ENCODE peak calls at places on chromosomes 1 and 21, in eight cellular contexts. N, D, H, G, X, C, E and K are unnamed samples.

GRCh38 chr1:45493116-45493697 is 2.2 kb upstream of the TESK2 start:
- DNase-seq in G (peak; percentile 63), C (peak; percentile 34), N (peak; percentile 75), H (peak; percentile 32), X (peak; percentile 62), E (no peak), D (peak; percentile 59), K (peak; percentile 16)

GRCh38 chr1:229199261-229199850 is 71.6 kb upstream of the RAB4A start:
- DNase-seq in C (no peak), E (no peak), H (no peak), X (no peak), N (no peak), D (no peak), G (no peak), K (no peak)

GRCh38 chr1:229972600-229973296 is 94.3 kb upstream of the GALNT2 start:
- DNase-seq in C (no peak), E (no peak), H (no peak), D (peak; percentile 51), X (no peak), G (no peak), N (peak; percentile 8), K (no peak)

GRCh38 chr1:168774241-168774640 is 45.2 kb upstream of the DPT start:
- DNase-seq in N (no peak), H (no peak), E (no peak), D (no peak), X (no peak), G (no peak), C (no peak), K (no peak)

GRCh38 chr1:99527078-99527477 is 118.8 kb upstream of the PALMD start:
- DNase-seq in X (no peak), H (no peak), D (peak; percentile 34), E (no peak), N (peak; percentile 8), C (no peak), G (no peak), K (no peak)

GRCh38 chr1:62826892-62827291 is 43.0 kb downstream of the ATG4C start:
- DNase-seq in N (no peak), D (no peak), E (no peak), H (no peak), C (no peak), X (no peak), G (no peak), K (no peak)

GRCh38 chr1:6141601-6142000 is 38.5 kb downstream of the CHD5 start:
- DNase-seq in D (no peak), C (no peak), X (no peak), N (no peak), E (no peak), G (peak; percentile 43), H (no peak), K (no peak)

GRCh38 chr1:115761601-115762302 is 6.8 kb downstream of the CASQ2 start:
- DNase-seq in G (no peak), C (no peak), X (no peak), D (no peak), E (no peak), N (no peak), H (no peak), K (no peak)

GRCh38 chr1:67060811-67061218 is 6.9 kb upstream of the SLC35D1 start:
- DNase-seq in N (no peak), E (no peak), C (no peak), G (no peak), D (no peak), H (no peak), X (no peak), K (no peak)

GRCh38 chr1:10019561-10019960 is 13.2 kb upstream of the UBE4B start:
- DNase-seq in N (no peak), X (no peak), G (no peak), D (no peak), C (no peak), E (no peak), H (no peak), K (no peak)

GRCh38 chr1:226748306-226748705 is 9.2 kb upstream of the ITPKB start:
- DNase-seq in N (no peak), E (no peak), X (no peak), G (no peak), C (no peak), D (no peak), H (no peak), K (no peak)

GRCh38 chr1:203263496-203263895 is 34.0 kb upstream of the CHIT1 start:
- DNase-seq in H (no peak), N (no peak), C (no peak), E (no peak), X (no peak), D (no peak), G (no peak), K (no peak)

GRCh38 chr1:30405631-30406212 is 317.7 kb downstream of the MATN1 start:
- DNase-seq in G (no peak), N (no peak), D (no peak), X (no peak), E (no peak), H (no peak), C (no peak), K (no peak)

GRCh38 chr1:58909162-58909560 is 125.3 kb upstream of the JUN start:
- DNase-seq in D (no peak), C (no peak), E (no peak), H (no peak), X (no peak), N (no peak), G (no peak), K (no peak)

GRCh38 chr21:19031956-19032355 is 628.4 kb upstream of the TMPRSS15 start:
- DNase-seq in H (no peak), C (no peak), N (no peak), E (no peak), G (no peak), D (no peak), X (no peak), K (no peak)

GRCh38 chr1:153422450-153423068 is 6.2 kb downstream of the S100A7A start:
- DNase-seq in C (no peak), H (peak; percentile 70), N (no peak), E (peak; percentile 86), X (peak; percentile 74), G (peak; percentile 6), D (no peak), K (peak; percentile 27)

GRCh38 chr1:53766766-53767409 is 27.9 kb upstream of the GLIS1 start:
- DNase-seq in C (no peak), E (no peak), H (no peak), D (no peak), G (no peak), N (no peak), X (no peak), K (no peak)

GRCh38 chr1:6033986-6034749 is 11.5 kb upstream of the KCNAB2 start:
- DNase-seq in N (peak; percentile 91), C (no peak), X (peak; percentile 45), E (no peak), H (no peak), G (peak; percentile 84), D (peak; percentile 75), K (no peak)

GRCh38 chr1:46510998-46511365 is 21.3 kb downstream of the DMBX1 start:
- DNase-seq in G (no peak), H (no peak), X (no peak), E (no peak), D (no peak), N (no peak), C (no peak), K (no peak)

GRCh38 chr21:22965455-22966125 is 1967.4 kb downstream of the NCAM2 start:
- DNase-seq in N (no peak), D (no peak), G (no peak), C (no peak), H (no peak), E (no peak), X (no peak), K (no peak)

GRCh38 chr1:187836557-187836956 is 1007.8 kb downstream of the PLA2G4A start:
- DNase-seq in N (no peak), D (no peak), G (no peak), E (no peak), C (no peak), X (no peak), H (no peak), K (no peak)

GRCh38 chr1:243786546-243786945 is 63.5 kb downstream of the AKT3 start:
- DNase-seq in C (no peak), D (no peak), G (no peak), E (no peak), N (no peak), X (no peak), H (no peak), K (no peak)

GRCh38 chr1:33918368-33918767 is 54.5 kb downstream of the HMGB4 start:
- DNase-seq in N (no peak), G (no peak), X (no peak), D (no peak), H (no peak), C (no peak), E (no peak), K (no peak)

GRCh38 chr21:44532165-44532564 is 7.8 kb downstream of the KRTAP10-1 start:
- DNase-seq in C (no peak), N (no peak), H (no peak), D (no peak), G (no peak), X (no peak), E (no peak), K (no peak)

GRCh38 chr1:11802973-11803885 is 2.5 kb downstream of the MTHFR start:
- DNase-seq in X (peak; percentile 96), N (peak; percentile 72), D (peak; percentile 85), E (peak; percentile 89), H (peak; percentile 71), G (peak; percentile 97), C (peak; percentile 92), K (no peak)

GRCh38 chr21:34576043-34576466 is 38.9 kb downstream of the RCAN1 start:
- DNase-seq in X (peak; percentile 48), N (no peak), H (no peak), C (no peak), E (no peak), D (no peak), G (no peak), K (no peak)

GRCh38 chr1:172662464-172663109 is 3.7 kb downstream of the FASLG start:
- DNase-seq in N (peak; percentile 43), H (no peak), G (no peak), E (no peak), X (peak; percentile 53), C (no peak), D (no peak), K (peak; percentile 81)

GRCh38 chr1:156856282-156856785 is 2.6 kb downstream of the INSRR start:
- DNase-seq in H (no peak), D (no peak), E (no peak), G (no peak), N (no peak), X (no peak), C (no peak), K (no peak)

GRCh38 chr1:9249534-9250335 is 15.2 kb downstream of the H6PD start:
- DNase-seq in G (peak; percentile 82), H (no peak), N (peak; percentile 76), E (peak; percentile 29), C (no peak), X (peak; percentile 72), D (peak; percentile 76), K (no peak)

GRCh38 chr1:150161747-150162581 is 12.2 kb downstream of the PLEKHO1 start:
- DNase-seq in E (no peak), N (no peak), H (no peak), X (no peak), D (no peak), G (no peak), C (no peak), K (no peak)